ENCODE peak calls at places on chromosomes 4 and X, in six cellular contexts. U, C, X, Y, S and G are unnamed samples.

GRCh38 chr4:33998204-33998603 is 2246.1 kb downstream of the ARAP2 start:
- DNase-seq in Y (no peak), U (no peak), C (no peak), S (no peak), X (no peak), G (peak)

GRCh38 chr4:121669163-121669550 is 27.6 kb downstream of the ANXA5 start:
- DNase-seq in U (no peak), C (peak), X (no peak), S (no peak), Y (no peak), G (peak)

GRCh38 chrX:144709841-144710240 is 537.5 kb upstream of the SPANXN1 start:
- DNase-seq in Y (no peak), S (no peak), U (no peak), C (peak), X (no peak), G (no peak)

GRCh38 chr4:10958226-10958856 is 273.8 kb upstream of the CLNK start:
- DNase-seq in U (no peak), C (no peak), X (no peak), Y (no peak), S (no peak), G (no peak)

GRCh38 chr4:20881658-20882057 is 181.4 kb downstream of the PACRGL start:
- DNase-seq in X (no peak), Y (no peak), S (no peak), U (no peak), C (no peak), G (no peak)

GRCh38 chrX:437636-438390 is 51.1 kb upstream of the PPP2R3B start:
- DNase-seq in S (no peak), Y (no peak), U (no peak), X (peak), C (no peak), G (peak)

GRCh38 chrX:147476008-147476407 is 435.7 kb upstream of the FMR1 start:
- DNase-seq in X (no peak), Y (peak), U (no peak), S (no peak), C (peak), G (peak)

GRCh38 chr4:150209140-150209829 is 131.0 kb downstream of the DCLK2 start:
- DNase-seq in C (peak), Y (peak), U (peak), S (peak), X (no peak), G (peak)

GRCh38 chr4:77433102-77433733 is 172.4 kb upstream of the CXCL13 start:
- DNase-seq in C (peak), S (no peak), X (no peak), Y (peak), U (peak), G (peak)

GRCh38 chr4:30727409-30727808 is 7.2 kb downstream of the PCDH7 start:
- DNase-seq in C (no peak), X (no peak), U (no peak), Y (no peak), S (no peak), G (no peak)
- H3K4me3 ChIP-seq in C (no peak), X (no peak), U (no peak), Y (no peak), S (peak), G (no peak)

DNA sequence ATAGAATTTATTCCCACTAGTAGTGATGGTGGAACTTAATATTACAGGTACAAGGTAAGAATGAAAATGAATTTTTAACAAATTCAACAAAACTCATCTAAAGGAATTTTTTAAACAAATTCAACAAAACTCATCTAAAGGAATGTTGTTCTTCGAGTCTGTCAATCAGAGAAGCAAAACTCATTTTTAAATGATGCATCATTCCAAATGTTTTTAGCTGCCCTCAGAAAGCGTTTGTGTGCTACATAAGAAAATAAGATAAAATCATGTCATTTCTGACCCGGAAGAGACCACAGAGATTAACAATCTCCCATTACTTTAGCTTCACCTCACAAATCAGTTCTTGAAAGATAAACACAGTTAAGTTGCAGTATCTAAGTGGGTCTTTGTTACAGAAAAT is 129.4 kb downstream of the REELD1 start:
- DNase-seq in U (no peak), S (no peak), C (no peak), Y (no peak), X (no peak), G (no peak)
- H3K4me3 ChIP-seq in U (no peak), S (no peak), C (no peak), Y (no peak), X (no peak), G (no peak)

GRCh38 chr4:140807491-140808257 is 51.5 kb upstream of the TBC1D9 start:
- DNase-seq in S (no peak), X (no peak), Y (no peak), U (no peak), C (peak), G (peak)
- H3K4me3 ChIP-seq in S (no peak), X (no peak), Y (no peak), U (no peak), C (no peak), G (no peak)

GRCh38 chrX:33855251-33855650 is 276.9 kb downstream of the FAM47A start:
- DNase-seq in Y (no peak), X (no peak), S (no peak), U (no peak), C (no peak), G (no peak)
- H3K4me3 ChIP-seq in Y (no peak), X (no peak), S (no peak), U (no peak), C (no peak), G (no peak)

GRCh38 chr4:95541889-95542607 is 6.7 kb downstream of the UNC5C start:
- DNase-seq in Y (no peak), S (no peak), X (no peak), U (no peak), C (no peak), G (no peak)
- H3K4me3 ChIP-seq in Y (no peak), S (no peak), X (no peak), U (no peak), C (no peak), G (no peak)